ENCODE peak calls at places on chromosome 1, in ten cellular contexts. One of them, this sample, is unnamed.

GRCh38 chr1:36867575-36867974 is 166.7 kb downstream of the GRIK3 start:
- DNase-seq in tibial nerve: no peak
- DNase-seq in fibroblast of lung: no peak
- DNase-seq in heart right ventricle: no peak
- DNase-seq in ovary: no peak
- DNase-seq in testis: no peak
- DNase-seq in mammary epithelial cell: no peak
- DNase-seq in uterus: no peak
- DNase-seq in right atrium auricular region: no peak
- DNase-seq in breast epithelium: no peak
- DNase-seq in this sample: no peak

GRCh38 chr1:87644500-87645245 is 316.0 kb downstream of the LMO4 start:
- DNase-seq in tibial nerve: no peak
- DNase-seq in fibroblast of lung: peak; percentile 42
- DNase-seq in heart right ventricle: no peak
- DNase-seq in ovary: no peak
- DNase-seq in testis: no peak
- DNase-seq in mammary epithelial cell: peak; percentile 58
- DNase-seq in uterus: no peak
- DNase-seq in right atrium auricular region: no peak
- DNase-seq in breast epithelium: no peak
- DNase-seq in this sample: no peak

GRCh38 chr1:88801575-88802208 is 89.7 kb downstream of the GTF2B start:
- DNase-seq in tibial nerve: no peak
- DNase-seq in fibroblast of lung: peak; percentile 64
- DNase-seq in heart right ventricle: no peak
- DNase-seq in ovary: no peak
- DNase-seq in testis: no peak
- DNase-seq in mammary epithelial cell: peak; percentile 61
- DNase-seq in uterus: no peak
- DNase-seq in right atrium auricular region: no peak
- DNase-seq in breast epithelium: no peak
- DNase-seq in this sample: no peak

GRCh38 chr1:81832573-81832972 is 31.8 kb downstream of the ADGRL2 start:
- DNase-seq in tibial nerve: no peak
- DNase-seq in fibroblast of lung: peak; percentile 83
- DNase-seq in heart right ventricle: no peak
- DNase-seq in ovary: no peak
- DNase-seq in testis: no peak
- DNase-seq in mammary epithelial cell: peak; percentile 12
- DNase-seq in uterus: no peak
- DNase-seq in right atrium auricular region: no peak
- DNase-seq in breast epithelium: no peak
- DNase-seq in this sample: no peak

GRCh38 chr1:196997428-196997827 is 20.1 kb downstream of the CFHR5 start:
- DNase-seq in tibial nerve: no peak
- DNase-seq in fibroblast of lung: peak; percentile 33
- DNase-seq in heart right ventricle: no peak
- DNase-seq in ovary: no peak
- DNase-seq in testis: no peak
- DNase-seq in mammary epithelial cell: peak; percentile 20
- DNase-seq in uterus: no peak
- DNase-seq in right atrium auricular region: no peak
- DNase-seq in breast epithelium: no peak
- DNase-seq in this sample: no peak

GRCh38 chr1:8980656-8981055 is 35.0 kb downstream of the CA6 start:
- DNase-seq in tibial nerve: no peak
- DNase-seq in fibroblast of lung: no peak
- DNase-seq in heart right ventricle: no peak
- DNase-seq in ovary: no peak
- DNase-seq in testis: no peak
- DNase-seq in mammary epithelial cell: no peak
- DNase-seq in uterus: no peak
- DNase-seq in right atrium auricular region: no peak
- DNase-seq in breast epithelium: no peak
- DNase-seq in this sample: no peak

GRCh38 chr1:18513995-18514394 is 33.3 kb downstream of the KLHDC7A start:
- DNase-seq in tibial nerve: no peak
- DNase-seq in fibroblast of lung: no peak
- DNase-seq in heart right ventricle: no peak
- DNase-seq in ovary: no peak
- DNase-seq in testis: no peak
- DNase-seq in mammary epithelial cell: no peak
- DNase-seq in uterus: no peak
- DNase-seq in right atrium auricular region: no peak
- DNase-seq in breast epithelium: no peak
- DNase-seq in this sample: no peak

GRCh38 chr1:94694234-94694915 is 125.8 kb upstream of the SLC44A3 start:
- DNase-seq in tibial nerve: no peak
- DNase-seq in fibroblast of lung: no peak
- DNase-seq in heart right ventricle: no peak
- DNase-seq in ovary: no peak
- DNase-seq in testis: no peak
- DNase-seq in mammary epithelial cell: no peak
- DNase-seq in uterus: no peak
- DNase-seq in right atrium auricular region: no peak
- DNase-seq in breast epithelium: no peak
- DNase-seq in this sample: no peak

GRCh38 chr1:155888481-155888880 is 22.7 kb downstream of the RIT1 start:
- DNase-seq in tibial nerve: no peak
- DNase-seq in fibroblast of lung: no peak
- DNase-seq in heart right ventricle: no peak
- DNase-seq in ovary: no peak
- DNase-seq in testis: no peak
- DNase-seq in mammary epithelial cell: no peak
- DNase-seq in uterus: no peak
- DNase-seq in right atrium auricular region: no peak
- DNase-seq in breast epithelium: no peak
- DNase-seq in this sample: no peak

GRCh38 chr1:155890251-155890650 is 20.9 kb downstream of the RIT1 start:
- DNase-seq in tibial nerve: no peak
- DNase-seq in fibroblast of lung: no peak
- DNase-seq in heart right ventricle: no peak
- DNase-seq in ovary: no peak
- DNase-seq in testis: no peak
- DNase-seq in mammary epithelial cell: no peak
- DNase-seq in uterus: no peak
- DNase-seq in right atrium auricular region: no peak
- DNase-seq in breast epithelium: no peak
- DNase-seq in this sample: no peak

GRCh38 chr1:155889566-155889965 is 21.6 kb downstream of the RIT1 start:
- DNase-seq in tibial nerve: no peak
- DNase-seq in fibroblast of lung: no peak
- DNase-seq in heart right ventricle: no peak
- DNase-seq in ovary: no peak
- DNase-seq in testis: no peak
- DNase-seq in mammary epithelial cell: no peak
- DNase-seq in uterus: no peak
- DNase-seq in right atrium auricular region: no peak
- DNase-seq in breast epithelium: no peak
- DNase-seq in this sample: no peak

GRCh38 chr1:155893389-155894142 is 17.6 kb downstream of the RIT1 start:
- DNase-seq in tibial nerve: no peak
- DNase-seq in fibroblast of lung: peak; percentile 75
- DNase-seq in heart right ventricle: no peak
- DNase-seq in ovary: no peak
- DNase-seq in testis: no peak
- DNase-seq in mammary epithelial cell: peak; percentile 75
- DNase-seq in uterus: no peak
- DNase-seq in right atrium auricular region: peak; percentile 67
- DNase-seq in breast epithelium: no peak
- DNase-seq in this sample: peak; percentile 18

GRCh38 chr1:155892801-155893200 is 18.3 kb downstream of the RIT1 start:
- DNase-seq in tibial nerve: no peak
- DNase-seq in fibroblast of lung: peak; percentile 86
- DNase-seq in heart right ventricle: no peak
- DNase-seq in ovary: no peak
- DNase-seq in testis: no peak
- DNase-seq in mammary epithelial cell: peak; percentile 47
- DNase-seq in uterus: no peak
- DNase-seq in right atrium auricular region: no peak
- DNase-seq in breast epithelium: no peak
- DNase-seq in this sample: no peak
- H3K27ac ChIP-seq in tibial nerve: peak overlapping the region; percentile 86
- H3K27ac ChIP-seq in fibroblast of lung: peak overlapping the region; percentile 85
- H3K27ac ChIP-seq in heart right ventricle: peak overlapping the region; percentile 77
- H3K27ac ChIP-seq in ovary: no peak overlapping the region
- H3K27ac ChIP-seq in testis: no peak overlapping the region
- H3K27ac ChIP-seq in mammary epithelial cell: peak overlapping the region; percentile 63
- H3K27ac ChIP-seq in uterus: peak overlapping the region; percentile 76
- H3K27ac ChIP-seq in right atrium auricular region: peak overlapping the region; percentile 54
- H3K27ac ChIP-seq in breast epithelium: peak overlapping the region; percentile 75
- H3K27ac ChIP-seq in this sample: peak overlapping the region; percentile 90

GRCh38 chr1:100396651-100397050 is 44.3 kb downstream of the CDC14A start:
- DNase-seq in tibial nerve: no peak
- DNase-seq in fibroblast of lung: no peak
- DNase-seq in heart right ventricle: no peak
- DNase-seq in ovary: no peak
- DNase-seq in testis: no peak
- DNase-seq in mammary epithelial cell: no peak
- DNase-seq in uterus: no peak
- DNase-seq in right atrium auricular region: no peak
- DNase-seq in breast epithelium: no peak
- DNase-seq in this sample: no peak

GRCh38 chr1:100400332-100400933 is 48.1 kb downstream of the CDC14A start:
- DNase-seq in tibial nerve: peak; percentile 31
- DNase-seq in fibroblast of lung: no peak
- DNase-seq in heart right ventricle: peak; percentile 32
- DNase-seq in ovary: no peak
- DNase-seq in testis: peak; percentile 20
- DNase-seq in mammary epithelial cell: no peak
- DNase-seq in uterus: no peak
- DNase-seq in right atrium auricular region: no peak
- DNase-seq in breast epithelium: no peak
- DNase-seq in this sample: no peak

GRCh38 chr1:100394286-100394685 is 42.0 kb downstream of the CDC14A start:
- DNase-seq in tibial nerve: no peak
- DNase-seq in fibroblast of lung: no peak
- DNase-seq in heart right ventricle: no peak
- DNase-seq in ovary: no peak
- DNase-seq in testis: no peak
- DNase-seq in mammary epithelial cell: no peak
- DNase-seq in uterus: no peak
- DNase-seq in right atrium auricular region: no peak
- DNase-seq in breast epithelium: no peak
- DNase-seq in this sample: no peak

GRCh38 chr1:100398648-100399047 is 46.3 kb downstream of the CDC14A start:
- DNase-seq in tibial nerve: no peak
- DNase-seq in fibroblast of lung: no peak
- DNase-seq in heart right ventricle: no peak
- DNase-seq in ovary: no peak
- DNase-seq in testis: no peak
- DNase-seq in mammary epithelial cell: no peak
- DNase-seq in uterus: no peak
- DNase-seq in right atrium auricular region: no peak
- DNase-seq in breast epithelium: no peak
- DNase-seq in this sample: no peak

GRCh38 chr1:100397681-100398080 is 45.4 kb downstream of the CDC14A start:
- DNase-seq in tibial nerve: no peak
- DNase-seq in fibroblast of lung: no peak
- DNase-seq in heart right ventricle: no peak
- DNase-seq in ovary: no peak
- DNase-seq in testis: no peak
- DNase-seq in mammary epithelial cell: no peak
- DNase-seq in uterus: no peak
- DNase-seq in right atrium auricular region: no peak
- DNase-seq in breast epithelium: no peak
- DNase-seq in this sample: no peak
- H3K4me1 ChIP-seq in tibial nerve: peaks cover 4% of the 10 kb centered on the region
- H3K4me1 ChIP-seq in fibroblast of lung: no peaks in the 10 kb centered on the region
- H3K4me1 ChIP-seq in heart right ventricle: no peaks in the 10 kb centered on the region
- H3K4me1 ChIP-seq in ovary: no peaks in the 10 kb centered on the region
- H3K4me1 ChIP-seq in testis: no peaks in the 10 kb centered on the region
- H3K4me1 ChIP-seq in mammary epithelial cell: no peaks in the 10 kb centered on the region
- H3K4me1 ChIP-seq in uterus: no peaks in the 10 kb centered on the region
- H3K4me1 ChIP-seq in right atrium auricular region: peaks cover 11% of the 10 kb centered on the region
- H3K4me1 ChIP-seq in breast epithelium: no peaks in the 10 kb centered on the region
- H3K4me1 ChIP-seq in this sample: no peaks in the 10 kb centered on the region

DNA sequence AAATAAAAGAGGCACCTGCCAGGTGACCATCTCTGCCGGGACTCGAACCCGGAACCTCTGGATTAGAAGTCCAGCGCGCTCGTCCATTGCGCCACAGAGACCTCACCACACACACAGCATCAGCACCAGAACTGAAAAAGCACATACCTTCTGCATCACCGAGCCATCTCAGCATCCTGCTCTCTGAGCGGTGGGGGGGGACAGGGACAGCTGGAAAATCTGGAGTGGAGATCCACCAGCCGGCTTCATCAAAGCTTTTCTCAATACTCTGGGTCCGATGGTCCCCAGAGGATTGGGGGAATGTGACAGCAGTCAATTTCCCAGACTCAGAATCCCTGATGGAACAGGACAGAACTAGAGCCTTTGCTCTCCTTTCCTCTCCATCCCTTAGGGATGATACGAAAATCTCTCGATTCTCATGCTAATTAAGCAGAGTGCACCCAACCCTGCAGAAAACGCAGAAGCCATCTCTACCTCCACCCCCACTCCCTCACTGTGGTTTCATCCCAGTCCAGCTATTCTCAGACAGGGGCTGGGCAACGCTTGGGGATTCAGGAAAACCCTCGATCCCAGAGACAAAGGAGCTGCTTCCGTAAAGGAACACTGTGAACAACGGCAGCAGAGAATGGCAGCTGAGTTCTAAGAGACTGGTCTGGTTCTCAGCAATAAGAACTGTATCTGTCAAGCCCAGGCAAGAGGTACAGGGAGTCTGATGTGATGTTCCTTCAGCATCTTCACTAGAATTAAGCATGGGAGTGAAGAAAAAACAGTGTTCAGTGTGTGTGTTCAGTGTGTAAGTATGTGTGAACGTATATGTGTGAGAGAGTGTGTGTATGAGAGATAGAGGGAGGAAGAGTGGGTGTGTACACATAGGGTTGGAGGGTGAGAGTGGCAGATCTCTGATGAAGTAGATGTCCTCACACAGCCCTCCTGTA is 29.6 kb upstream of the CADM3 start:
- DNase-seq in tibial nerve: no peak
- DNase-seq in fibroblast of lung: peak; percentile 49
- DNase-seq in heart right ventricle: no peak
- DNase-seq in ovary: no peak
- DNase-seq in testis: no peak
- DNase-seq in mammary epithelial cell: peak; percentile 85
- DNase-seq in uterus: no peak
- DNase-seq in right atrium auricular region: no peak
- DNase-seq in breast epithelium: no peak
- DNase-seq in this sample: no peak
- TF ChIP-seq CTCF in tibial nerve: no peak
- TF ChIP-seq CTCF in fibroblast of lung: no peak
- TF ChIP-seq CTCF in heart right ventricle: no peak
- TF ChIP-seq CTCF in ovary: no peak
- TF ChIP-seq CTCF in testis: no peak
- TF ChIP-seq CTCF in mammary epithelial cell: no peak
- TF ChIP-seq CTCF in uterus: no peak
- TF ChIP-seq CTCF in right atrium auricular region: no peak
- TF ChIP-seq CTCF in breast epithelium: no peak
- TF ChIP-seq CTCF in this sample: no peak

GRCh38 chr1:30988045-30988444 is 77.5 kb downstream of the PUM1 start:
- DNase-seq in tibial nerve: no peak
- DNase-seq in fibroblast of lung: no peak
- DNase-seq in heart right ventricle: no peak
- DNase-seq in ovary: no peak
- DNase-seq in testis: no peak
- DNase-seq in mammary epithelial cell: no peak
- DNase-seq in uterus: no peak
- DNase-seq in right atrium auricular region: no peak
- DNase-seq in breast epithelium: no peak
- DNase-seq in this sample: no peak

GRCh38 chr1:30990594-30990993 is 74.9 kb downstream of the PUM1 start:
- DNase-seq in tibial nerve: no peak
- DNase-seq in fibroblast of lung: no peak
- DNase-seq in heart right ventricle: no peak
- DNase-seq in ovary: no peak
- DNase-seq in testis: no peak
- DNase-seq in mammary epithelial cell: no peak
- DNase-seq in uterus: no peak
- DNase-seq in right atrium auricular region: no peak
- DNase-seq in breast epithelium: no peak
- DNase-seq in this sample: no peak

GRCh38 chr1:30986755-30987154 is 78.2 kb upstream of the SDC3 start:
- DNase-seq in tibial nerve: no peak
- DNase-seq in fibroblast of lung: no peak
- DNase-seq in heart right ventricle: no peak
- DNase-seq in ovary: no peak
- DNase-seq in testis: no peak
- DNase-seq in mammary epithelial cell: no peak
- DNase-seq in uterus: no peak
- DNase-seq in right atrium auricular region: no peak
- DNase-seq in breast epithelium: no peak
- DNase-seq in this sample: no peak

GRCh38 chr1:30995990-30996612 is 69.4 kb downstream of the PUM1 start:
- DNase-seq in tibial nerve: no peak
- DNase-seq in fibroblast of lung: no peak
- DNase-seq in heart right ventricle: no peak
- DNase-seq in ovary: no peak
- DNase-seq in testis: no peak
- DNase-seq in mammary epithelial cell: no peak
- DNase-seq in uterus: no peak
- DNase-seq in right atrium auricular region: no peak
- DNase-seq in breast epithelium: no peak
- DNase-seq in this sample: no peak

GRCh38 chr1:30991852-30992606 is 73.5 kb downstream of the PUM1 start:
- DNase-seq in tibial nerve: no peak
- DNase-seq in fibroblast of lung: no peak
- DNase-seq in heart right ventricle: no peak
- DNase-seq in ovary: no peak
- DNase-seq in testis: no peak
- DNase-seq in mammary epithelial cell: no peak
- DNase-seq in uterus: no peak
- DNase-seq in right atrium auricular region: no peak
- DNase-seq in breast epithelium: no peak
- DNase-seq in this sample: no peak
- H3K27ac ChIP-seq in tibial nerve: no peak overlapping the region
- H3K27ac ChIP-seq in fibroblast of lung: no peak overlapping the region
- H3K27ac ChIP-seq in heart right ventricle: no peak overlapping the region
- H3K27ac ChIP-seq in ovary: no peak overlapping the region
- H3K27ac ChIP-seq in testis: no peak overlapping the region
- H3K27ac ChIP-seq in mammary epithelial cell: no peak overlapping the region
- H3K27ac ChIP-seq in uterus: no peak overlapping the region
- H3K27ac ChIP-seq in right atrium auricular region: no peak overlapping the region
- H3K27ac ChIP-seq in breast epithelium: no peak overlapping the region
- H3K27ac ChIP-seq in this sample: no peak overlapping the region